ENCODE peak calls at places on chromosomes 5 and 9, in four cellular contexts. A, F, L and K are unnamed samples.

GRCh38 chr9:24296124-24296523 is 249.6 kb downstream of the IZUMO3 start:
- DNase-seq in A (no peak), L (no peak), F (no peak), K (no peak)

GRCh38 chr5:14105717-14106435 is 37.3 kb upstream of the TRIO start:
- DNase-seq in A (no peak), F (no peak), L (peak; percentile 99), K (peak; percentile 77)

GRCh38 chr5:45110399-45110798 is 301.7 kb downstream of the MRPS30 start:
- DNase-seq in L (no peak), A (no peak), F (no peak), K (no peak)

GRCh38 chr5:135576075-135576599 is 2.7 kb downstream of the CXCL14 start:
- DNase-seq in L (no peak), A (no peak), F (no peak), K (no peak)

GRCh38 chr9:113803811-113804589 is 72.1 kb upstream of the ZNF618 start:
- DNase-seq in L (no peak), A (no peak), F (no peak), K (no peak)

GRCh38 chr9:121498150-121498486 is 1.5 kb downstream of the GGTA1 start:
- DNase-seq in A (no peak), L (peak; percentile 76), F (no peak), K (peak; percentile 88)

GRCh38 chr9:34027845-34028574 is 20.7 kb downstream of the UBAP2 start:
- DNase-seq in L (no peak), F (no peak), A (no peak), K (no peak)

GRCh38 chr5:142248853-142249462 is 75.9 kb downstream of the SPRY4 start:
- DNase-seq in F (no peak), L (peak; percentile 80), A (no peak), K (no peak)

GRCh38 chr5:75059887-75060286 is 7.5 kb upstream of the GCNT4 start:
- DNase-seq in F (no peak), L (no peak), A (no peak), K (no peak)

GRCh38 chr9:38697901-38698300 is 22.0 kb downstream of the FAM240B start:
- DNase-seq in A (no peak), F (no peak), L (peak; percentile 18), K (no peak)

GRCh38 chr9:38068616-38068865 is 486 bp downstream of the SHB start:
- DNase-seq in F (peak; percentile 67), L (peak; percentile 29), A (no peak), K (no peak)

GRCh38 chr9:134568756-134569155 is 72.8 kb upstream of the COL5A1 start:
- DNase-seq in L (no peak), A (no peak), F (no peak), K (no peak)

GRCh38 chr5:135391123-135391868 is 7.7 kb downstream of the MACROH2A1 start:
- DNase-seq in A (no peak), F (no peak), L (no peak), K (no peak)

GRCh38 chr5:65525726-65526125 is 37.2 kb downstream of the CENPK start:
- DNase-seq in L (no peak), A (no peak), F (no peak), K (no peak)

GRCh38 chr9:96553070-96553469 is 66.6 kb downstream of the CDC14B start:
- DNase-seq in F (no peak), L (peak; percentile 80), A (no peak), K (no peak)

GRCh38 chr9:69937830-69938535 is 105.7 kb upstream of the MAMDC2 start:
- DNase-seq in A (no peak), L (no peak), F (no peak), K (no peak)

GRCh38 chr5:163379298-163380155 is 57.9 kb upstream of the CCNG1 start:
- DNase-seq in L (peak; percentile 94), F (no peak), A (no peak), K (no peak)

GRCh38 chr9:27535701-27536118 is 6.1 kb upstream of the MOB3B start:
- DNase-seq in F (peak; percentile 45), L (no peak), A (no peak), K (no peak)

GRCh38 chr9:6538666-6539071 is 106.9 kb downstream of the GLDC start:
- DNase-seq in A (no peak), L (no peak), F (no peak), K (no peak)

GRCh38 chr5:114192108-114192507 is 169.8 kb upstream of the KCNN2 start:
- DNase-seq in L (peak; percentile 68), A (no peak), F (no peak), K (no peak)

GRCh38 chr5:78577051-78577807 is 71.3 kb downstream of the LHFPL2 start:
- DNase-seq in F (no peak), L (no peak), A (no peak), K (no peak)

GRCh38 chr5:145906401-145906800 is 30.0 kb upstream of the SH3RF2 start:
- DNase-seq in A (no peak), F (no peak), L (no peak), K (no peak)

GRCh38 chr5:37207802-37208201 is 41.4 kb downstream of the CPLANE1 start:
- DNase-seq in F (no peak), L (no peak), A (no peak), K (no peak)

GRCh38 chr5:168978015-168978414 is 322.9 kb downstream of the SLIT3 start:
- DNase-seq in A (no peak), F (no peak), L (peak; percentile 62), K (no peak)

GRCh38 chr5:6765612-6766525 is 52.6 kb downstream of the TENT4A start:
- DNase-seq in F (peak; percentile 85), L (peak; percentile 97), A (peak; percentile 75), K (peak; percentile 56)

GRCh38 chr5:125198270-125198974 is 452.0 kb upstream of the ZNF608 start:
- DNase-seq in A (peak; percentile 69), F (peak; percentile 61), L (no peak), K (no peak)